ENCODE peak calls at places on chromosome 1, in six cellular contexts. One of them, this sample, is unnamed.

GRCh38 chr1:201267481-201268229 is 15.7 kb upstream of the PKP1 start:
- DNase-seq in T1000: no peak
- DNase-seq in right cardiac atrium: no peak
- DNase-seq in Calu3: no peak
- DNase-seq in stimulated activated CD8-positive, alpha-beta memory T cell treated with anti-CD3 and anti-CD28 coated beads, Interleukin-7, amount 100 ng/mL, for 48 hours: no peak
- DNase-seq in GM04503: peak
- DNase-seq in this sample: peak

GRCh38 chr1:2982615-2983318 is 38.5 kb upstream of the ACTRT2 start:
- DNase-seq in T1000: no peak
- DNase-seq in right cardiac atrium: no peak
- DNase-seq in Calu3: no peak
- DNase-seq in stimulated activated CD8-positive, alpha-beta memory T cell treated with anti-CD3 and anti-CD28 coated beads, Interleukin-7, amount 100 ng/mL, for 48 hours: no peak
- DNase-seq in GM04503: no peak
- DNase-seq in this sample: no peak

GRCh38 chr1:81554108-81554507 is 246.6 kb upstream of the ADGRL2 start:
- DNase-seq in T1000: no peak
- DNase-seq in right cardiac atrium: no peak
- DNase-seq in Calu3: no peak
- DNase-seq in stimulated activated CD8-positive, alpha-beta memory T cell treated with anti-CD3 and anti-CD28 coated beads, Interleukin-7, amount 100 ng/mL, for 48 hours: no peak
- DNase-seq in GM04503: no peak
- DNase-seq in this sample: no peak

GRCh38 chr1:32464191-32464715 is 619 bp upstream of the ZBTB8B start:
- DNase-seq in T1000: no peak
- DNase-seq in right cardiac atrium: no peak
- DNase-seq in Calu3: no peak
- DNase-seq in stimulated activated CD8-positive, alpha-beta memory T cell treated with anti-CD3 and anti-CD28 coated beads, Interleukin-7, amount 100 ng/mL, for 48 hours: no peak
- DNase-seq in GM04503: no peak
- DNase-seq in this sample: no peak

GRCh38 chr1:39576016-39576657 is 453 bp downstream of the PABPC4 start:
- DNase-seq in T1000: peak
- DNase-seq in right cardiac atrium: peak
- DNase-seq in Calu3: peak
- DNase-seq in stimulated activated CD8-positive, alpha-beta memory T cell treated with anti-CD3 and anti-CD28 coated beads, Interleukin-7, amount 100 ng/mL, for 48 hours: no peak
- DNase-seq in GM04503: no peak
- DNase-seq in this sample: no peak

GRCh38 chr1:156920233-156921052 is at the start of gene LRRC71:
- DNase-seq in T1000: peak
- DNase-seq in right cardiac atrium: peak
- DNase-seq in Calu3: peak
- DNase-seq in stimulated activated CD8-positive, alpha-beta memory T cell treated with anti-CD3 and anti-CD28 coated beads, Interleukin-7, amount 100 ng/mL, for 48 hours: peak
- DNase-seq in GM04503: no peak
- DNase-seq in this sample: peak

GRCh38 chr1:181669209-181669608 is 185.9 kb downstream of the CACNA1E start:
- DNase-seq in T1000: no peak
- DNase-seq in right cardiac atrium: no peak
- DNase-seq in Calu3: no peak
- DNase-seq in stimulated activated CD8-positive, alpha-beta memory T cell treated with anti-CD3 and anti-CD28 coated beads, Interleukin-7, amount 100 ng/mL, for 48 hours: no peak
- DNase-seq in GM04503: no peak
- DNase-seq in this sample: no peak

GRCh38 chr1:161763522-161764098 is 2.5 kb upstream of the ATF6 start:
- DNase-seq in T1000: no peak
- DNase-seq in right cardiac atrium: peak
- DNase-seq in Calu3: peak
- DNase-seq in stimulated activated CD8-positive, alpha-beta memory T cell treated with anti-CD3 and anti-CD28 coated beads, Interleukin-7, amount 100 ng/mL, for 48 hours: no peak
- DNase-seq in GM04503: no peak
- DNase-seq in this sample: peak

GRCh38 chr1:218460367-218460766 is 115.2 kb downstream of the TGFB2 start:
- DNase-seq in T1000: peak
- DNase-seq in right cardiac atrium: peak
- DNase-seq in Calu3: no peak
- DNase-seq in stimulated activated CD8-positive, alpha-beta memory T cell treated with anti-CD3 and anti-CD28 coated beads, Interleukin-7, amount 100 ng/mL, for 48 hours: no peak
- DNase-seq in GM04503: peak
- DNase-seq in this sample: peak

GRCh38 chr1:42847111-42847580 is 733 bp downstream of the ZNF691 start:
- DNase-seq in T1000: no peak
- DNase-seq in right cardiac atrium: no peak
- DNase-seq in Calu3: no peak
- DNase-seq in stimulated activated CD8-positive, alpha-beta memory T cell treated with anti-CD3 and anti-CD28 coated beads, Interleukin-7, amount 100 ng/mL, for 48 hours: no peak
- DNase-seq in GM04503: no peak
- DNase-seq in this sample: no peak

GRCh38 chr1:54809496-54810074 is 8.5 kb upstream of the TTC22 start:
- DNase-seq in T1000: no peak
- DNase-seq in right cardiac atrium: no peak
- DNase-seq in Calu3: no peak
- DNase-seq in stimulated activated CD8-positive, alpha-beta memory T cell treated with anti-CD3 and anti-CD28 coated beads, Interleukin-7, amount 100 ng/mL, for 48 hours: no peak
- DNase-seq in GM04503: no peak
- DNase-seq in this sample: no peak

GRCh38 chr1:110645962-110646735 is 28.6 kb downstream of the KCNA3 start:
- DNase-seq in T1000: no peak
- DNase-seq in right cardiac atrium: no peak
- DNase-seq in Calu3: no peak
- DNase-seq in stimulated activated CD8-positive, alpha-beta memory T cell treated with anti-CD3 and anti-CD28 coated beads, Interleukin-7, amount 100 ng/mL, for 48 hours: no peak
- DNase-seq in GM04503: peak
- DNase-seq in this sample: peak

This sample was measured in kidney glomerular epithelial cell.